ENCODE peak calls at places on chromosomes 13 and 19, in nine cellular contexts. One of them, this sample, is unnamed.

GRCh38 chr19:48629297-48629598 is 7.9 kb downstream of the DBP start:
- DNase-seq in head of caudate nucleus: no peak
- DNase-seq in bronchial epithelial cell: no peak
- DNase-seq in HTR-8/SVneo: no peak
- DNase-seq in OCI-LY7: no peak
- DNase-seq in KBM-7: no peak
- DNase-seq in heart left ventricle: no peak
- DNase-seq in RWPE1: no peak
- DNase-seq in retinal pigment epithelial cell: no peak
- DNase-seq in this sample: no peak

GRCh38 chr13:20713751-20714150 is 10.3 kb downstream of the IL17D start:
- DNase-seq in head of caudate nucleus: peak; percentile 42
- DNase-seq in bronchial epithelial cell: no peak
- DNase-seq in HTR-8/SVneo: no peak
- DNase-seq in OCI-LY7: no peak
- DNase-seq in KBM-7: no peak
- DNase-seq in heart left ventricle: peak; percentile 63
- DNase-seq in RWPE1: no peak
- DNase-seq in retinal pigment epithelial cell: no peak
- DNase-seq in this sample: no peak

GRCh38 chr19:9917322-9917721 is 19.0 kb downstream of the OLFM2 start:
- DNase-seq in head of caudate nucleus: peak; percentile 41
- DNase-seq in bronchial epithelial cell: peak; percentile 46
- DNase-seq in HTR-8/SVneo: peak; percentile 83
- DNase-seq in OCI-LY7: peak; percentile 61
- DNase-seq in KBM-7: peak; percentile 67
- DNase-seq in heart left ventricle: no peak
- DNase-seq in RWPE1: peak; percentile 70
- DNase-seq in retinal pigment epithelial cell: no peak
- DNase-seq in this sample: peak; percentile 62

GRCh38 chr19:10074153-10074552 is 12.0 kb upstream of the SHFL start:
- DNase-seq in head of caudate nucleus: no peak
- DNase-seq in bronchial epithelial cell: peak; percentile 13
- DNase-seq in HTR-8/SVneo: no peak
- DNase-seq in OCI-LY7: peak; percentile 58
- DNase-seq in KBM-7: peak; percentile 75
- DNase-seq in heart left ventricle: no peak
- DNase-seq in RWPE1: no peak
- DNase-seq in retinal pigment epithelial cell: no peak
- DNase-seq in this sample: peak; percentile 59

GRCh38 chr19:44657211-44657921 is 13.7 kb downstream of the PVR start:
- DNase-seq in head of caudate nucleus: peak; percentile 69
- DNase-seq in bronchial epithelial cell: peak; percentile 29
- DNase-seq in HTR-8/SVneo: peak; percentile 64
- DNase-seq in OCI-LY7: peak; percentile 68
- DNase-seq in KBM-7: peak; percentile 82
- DNase-seq in heart left ventricle: peak; percentile 77
- DNase-seq in RWPE1: peak; percentile 54
- DNase-seq in retinal pigment epithelial cell: no peak
- DNase-seq in this sample: peak; percentile 64

GRCh38 chr13:40389081-40389641 is 277.3 kb downstream of the FOXO1 start:
- DNase-seq in head of caudate nucleus: peak; percentile 61
- DNase-seq in bronchial epithelial cell: no peak
- DNase-seq in HTR-8/SVneo: no peak
- DNase-seq in OCI-LY7: peak; percentile 54
- DNase-seq in KBM-7: peak; percentile 19
- DNase-seq in heart left ventricle: no peak
- DNase-seq in RWPE1: no peak
- DNase-seq in retinal pigment epithelial cell: no peak
- DNase-seq in this sample: no peak

GRCh38 chr13:88704600-88705275 is 1033.6 kb downstream of the SLITRK5 start:
- DNase-seq in head of caudate nucleus: peak; percentile 32
- DNase-seq in bronchial epithelial cell: no peak
- DNase-seq in HTR-8/SVneo: no peak
- DNase-seq in OCI-LY7: no peak
- DNase-seq in KBM-7: no peak
- DNase-seq in heart left ventricle: no peak
- DNase-seq in RWPE1: no peak
- DNase-seq in retinal pigment epithelial cell: no peak
- DNase-seq in this sample: no peak

GRCh38 chr19:15181394-15181793 is 19.4 kb downstream of the NOTCH3 start:
- DNase-seq in head of caudate nucleus: no peak
- DNase-seq in bronchial epithelial cell: no peak
- DNase-seq in HTR-8/SVneo: no peak
- DNase-seq in OCI-LY7: no peak
- DNase-seq in KBM-7: no peak
- DNase-seq in heart left ventricle: no peak
- DNase-seq in RWPE1: no peak
- DNase-seq in retinal pigment epithelial cell: no peak
- DNase-seq in this sample: no peak

GRCh38 chr19:3336680-3337523 is 29.5 kb upstream of the NFIC start:
- DNase-seq in head of caudate nucleus: peak; percentile 72
- DNase-seq in bronchial epithelial cell: peak; percentile 38
- DNase-seq in HTR-8/SVneo: no peak
- DNase-seq in OCI-LY7: no peak
- DNase-seq in KBM-7: no peak
- DNase-seq in heart left ventricle: peak; percentile 89
- DNase-seq in RWPE1: no peak
- DNase-seq in retinal pigment epithelial cell: peak; percentile 84
- DNase-seq in this sample: no peak

GRCh38 chr19:572891-573825 is 762 bp downstream of the BSG start:
- DNase-seq in head of caudate nucleus: no peak
- DNase-seq in bronchial epithelial cell: peak; percentile 35
- DNase-seq in HTR-8/SVneo: no peak
- DNase-seq in OCI-LY7: peak; percentile 49
- DNase-seq in KBM-7: peak; percentile 37
- DNase-seq in heart left ventricle: peak; percentile 83
- DNase-seq in RWPE1: peak; percentile 71
- DNase-seq in retinal pigment epithelial cell: peak; percentile 75
- DNase-seq in this sample: peak; percentile 35